ENCODE peak calls at places on chromosomes 5 and 9, in eight cellular contexts. N, H, E, O, I, Q, L and D are unnamed samples.

GRCh38 chr5:76312783-76313182 is 90.3 kb upstream of the IQGAP2 start:
- DNase-seq in N (no peak), H (no peak), E (no peak), O (no peak), I (no peak), Q (no peak), L (no peak), D (no peak)

GRCh38 chr5:108681079-108681921 is 66.4 kb upstream of the FER start:
- DNase-seq in N (peak), H (peak), E (peak), O (no peak), I (peak), Q (peak), L (peak), D (peak)

GRCh38 chr9:14309403-14309802 is 4.5 kb downstream of the NFIB start:
- DNase-seq in N (peak), H (no peak), E (peak), O (no peak), I (no peak), Q (no peak), L (peak), D (peak)

GRCh38 chr5:140711794-140712193 is 11.5 kb downstream of the ZMAT2 start:
- DNase-seq in N (no peak), H (no peak), E (no peak), O (no peak), I (no peak), Q (no peak), L (no peak), D (no peak)

GRCh38 chr5:111337133-111337532 is 112.9 kb downstream of the CAMK4 start:
- DNase-seq in N (no peak), H (no peak), E (no peak), O (no peak), I (no peak), Q (no peak), L (peak), D (no peak)

GRCh38 chr5:56981906-56982305 is 30.0 kb upstream of the MIER3 start:
- DNase-seq in N (no peak), H (no peak), E (no peak), O (no peak), I (no peak), Q (no peak), L (no peak), D (no peak)

GRCh38 chr5:57911466-57911865 is 428.9 kb upstream of the ACTBL2 start:
- DNase-seq in N (peak), H (no peak), E (no peak), O (no peak), I (no peak), Q (no peak), L (no peak), D (peak)

GRCh38 chr5:92962752-92963151 is 618.3 kb downstream of the NR2F1-AS1 start:
- DNase-seq in N (no peak), H (no peak), E (no peak), O (no peak), I (no peak), Q (no peak), L (no peak), D (no peak)

GRCh38 chr9:81625969-81626368 is 63.4 kb downstream of the TLE1 start:
- DNase-seq in N (no peak), H (no peak), E (no peak), O (no peak), I (no peak), Q (no peak), L (no peak), D (no peak)

GRCh38 chr5:119328753-119329602 is 26.8 kb upstream of the TNFAIP8 start:
- DNase-seq in N (peak), H (peak), E (peak), O (no peak), I (no peak), Q (peak), L (no peak), D (peak)

GRCh38 chr9:114883709-114884108 is 46.7 kb downstream of the TNFSF8 start:
- DNase-seq in N (no peak), H (no peak), E (no peak), O (no peak), I (no peak), Q (no peak), L (no peak), D (no peak)